ENCODE peak calls at places on chromosomes 1 and 21, in six cellular contexts. L is posterior cingulate gyrus; O is GM13976; Z is GM10248; U is activated CD4-positive, alpha-beta T cell treated with anti-CD3 and anti-CD28 coated beads, Interleukin-2, amount 50 U/mL, for 24 hours; Q is left colon. T is an unnamed sample.

GRCh38 chr1:150516616-150517015 is 1.1 kb downstream of the FALEC start:
- DNase-seq in O (peak), L (no peak), Q (no peak), U (no peak), Z (peak), T (peak)

GRCh38 chr1:205843031-205843859 is 6.7 kb downstream of the PM20D1 start:
- DNase-seq in U (no peak), O (no peak), L (no peak), Z (peak), Q (no peak), T (no peak)

GRCh38 chr21:32334980-32335471 is 36.4 kb downstream of the MRAP start:
- DNase-seq in U (no peak), L (peak), O (no peak), Q (no peak), Z (no peak), T (peak)

GRCh38 chr1:201461193-201461657 is 7.8 kb downstream of the PHLDA3 start:
- DNase-seq in L (peak), Q (no peak), O (no peak), Z (no peak), U (no peak), T (peak)

GRCh38 chr21:33028759-33029511 is 3.2 kb downstream of the OLIG2 start:
- DNase-seq in Z (no peak), U (no peak), L (peak), O (no peak), Q (no peak), T (no peak)

GRCh38 chr1:107272321-107272720 is 131.5 kb downstream of the NTNG1 start:
- DNase-seq in U (no peak), Q (no peak), O (no peak), Z (no peak), L (no peak), T (no peak)

GRCh38 chr1:24003331-24003972 is 23.3 kb upstream of the SRSF10 start:
- DNase-seq in O (no peak), U (no peak), L (no peak), Z (no peak), Q (no peak), T (peak)

GRCh38 chr1:6033986-6034749 is 11.5 kb upstream of the KCNAB2 start:
- DNase-seq in Q (peak), L (peak), Z (no peak), U (peak), O (no peak), T (peak)

GRCh38 chr21:34204481-34205439 is 131.4 kb downstream of the MRPS6 start:
- DNase-seq in Z (no peak), O (no peak), U (no peak), L (peak), Q (no peak), T (no peak)

GRCh38 chr21:42392731-42393442 is 3.0 kb downstream of the TMPRSS3 start:
- DNase-seq in Z (peak), L (peak), U (peak), Q (no peak), O (no peak), T (no peak)

GRCh38 chr1:31985430-31985829 is 28.2 kb upstream of the KHDRBS1 start:
- DNase-seq in U (no peak), O (peak), Z (peak), Q (no peak), L (no peak), T (no peak)

GRCh38 chr21:35395728-35396127 is 346.6 kb upstream of the RUNX1 start:
- DNase-seq in O (no peak), L (no peak), U (no peak), Q (no peak), Z (no peak), T (no peak)

GRCh38 chr1:33367488-33368405 is 46.8 kb upstream of the A3GALT2 start:
- DNase-seq in Z (peak), L (peak), U (peak), O (peak), Q (peak), T (peak)

GRCh38 chr1:69167876-69168275 is 399.8 kb upstream of the LRRC7 start:
- DNase-seq in O (no peak), Z (no peak), U (no peak), L (no peak), Q (no peak), T (no peak)

GRCh38 chr1:202291961-202292712 is 49.6 kb downstream of the UBE2T start:
- DNase-seq in U (no peak), L (no peak), Q (no peak), O (no peak), Z (no peak), T (peak)

GRCh38 chr1:204127597-204128242 is 24.1 kb downstream of the ETNK2 start:
- DNase-seq in Q (peak), Z (no peak), L (peak), U (no peak), O (no peak), T (peak)

GRCh38 chr21:42781981-42782722 is 97.2 kb downstream of the WDR4 start:
- DNase-seq in U (no peak), L (no peak), Z (no peak), O (no peak), Q (no peak), T (no peak)

GRCh38 chr1:12441414-12442105 is 176.4 kb downstream of the DHRS3 start:
- DNase-seq in Q (no peak), O (no peak), L (no peak), Z (no peak), U (no peak), T (no peak)